ENCODE peak calls at places on chromosome X, in nine cellular contexts. One of them, this sample, is unnamed.
A peak's percentile ranks its signal among the peaks of the same experiment; 100 is the strongest.

GRCh38 chrX:48475295-48475694 is 704 bp upstream of the FTSJ1 start:
- DNase-seq in left ventricle myocardium superior: no peak
- DNase-seq in NCI-H524: no peak
- DNase-seq in non-pigmented ciliary epithelial cell: no peak
- DNase-seq in foreskin fibroblast: no peak
- DNase-seq in sigmoid colon: no peak
- DNase-seq in activated gamma-delta T cell treated with Interleukin-2 at 50 U/mL for 16 hours: no peak
- DNase-seq in stimulated activated CD8-positive, alpha-beta memory T cell treated with anti-CD3 and anti-CD28 coated beads, Interleukin-15, amount 100 ng/mL, for 4 hours: no peak
- DNase-seq in sciatic nerve: no peak
- DNase-seq in this sample: no peak

GRCh38 chrX:56783996-56784620 is 55.1 kb downstream of the NBDY start:
- DNase-seq in activated gamma-delta T cell treated with Interleukin-2 at 50 U/mL for 16 hours: no peak
- DNase-seq in left ventricle myocardium superior: no peak
- DNase-seq in foreskin fibroblast: no peak
- DNase-seq in stimulated activated CD8-positive, alpha-beta memory T cell treated with anti-CD3 and anti-CD28 coated beads, Interleukin-15, amount 100 ng/mL, for 4 hours: no peak
- DNase-seq in non-pigmented ciliary epithelial cell: no peak
- DNase-seq in sciatic nerve: peak; percentile 50
- DNase-seq in NCI-H524: no peak
- DNase-seq in sigmoid colon: peak; percentile 27
- DNase-seq in this sample: no peak

GRCh38 chrX:47854474-47854873 is 17.8 kb downstream of the ZNF81 start:
- DNase-seq in stimulated activated CD8-positive, alpha-beta memory T cell treated with anti-CD3 and anti-CD28 coated beads, Interleukin-15, amount 100 ng/mL, for 4 hours: no peak
- DNase-seq in left ventricle myocardium superior: peak; percentile 28
- DNase-seq in sciatic nerve: peak; percentile 57
- DNase-seq in non-pigmented ciliary epithelial cell: no peak
- DNase-seq in sigmoid colon: no peak
- DNase-seq in activated gamma-delta T cell treated with Interleukin-2 at 50 U/mL for 16 hours: no peak
- DNase-seq in foreskin fibroblast: peak; percentile 19
- DNase-seq in NCI-H524: peak; percentile 40
- DNase-seq in this sample: no peak

GRCh38 chrX:31260351-31260750 is 188.5 kb upstream of the FTHL17 start:
- DNase-seq in stimulated activated CD8-positive, alpha-beta memory T cell treated with anti-CD3 and anti-CD28 coated beads, Interleukin-15, amount 100 ng/mL, for 4 hours: no peak
- DNase-seq in activated gamma-delta T cell treated with Interleukin-2 at 50 U/mL for 16 hours: no peak
- DNase-seq in NCI-H524: no peak
- DNase-seq in foreskin fibroblast: no peak
- DNase-seq in sigmoid colon: no peak
- DNase-seq in left ventricle myocardium superior: no peak
- DNase-seq in sciatic nerve: no peak
- DNase-seq in non-pigmented ciliary epithelial cell: no peak
- DNase-seq in this sample: no peak

GRCh38 chrX:154775611-154776349 is 13.1 kb downstream of the DKC1 start:
- DNase-seq in NCI-H524: no peak
- DNase-seq in non-pigmented ciliary epithelial cell: no peak
- DNase-seq in foreskin fibroblast: peak; percentile 39
- DNase-seq in left ventricle myocardium superior: peak; percentile 42
- DNase-seq in stimulated activated CD8-positive, alpha-beta memory T cell treated with anti-CD3 and anti-CD28 coated beads, Interleukin-15, amount 100 ng/mL, for 4 hours: no peak
- DNase-seq in activated gamma-delta T cell treated with Interleukin-2 at 50 U/mL for 16 hours: no peak
- DNase-seq in sigmoid colon: no peak
- DNase-seq in sciatic nerve: no peak
- DNase-seq in this sample: no peak

GRCh38 chrX:7102119-7102518 is 45.4 kb upstream of the STS start:
- DNase-seq in stimulated activated CD8-positive, alpha-beta memory T cell treated with anti-CD3 and anti-CD28 coated beads, Interleukin-15, amount 100 ng/mL, for 4 hours: no peak
- DNase-seq in non-pigmented ciliary epithelial cell: no peak
- DNase-seq in sciatic nerve: no peak
- DNase-seq in NCI-H524: no peak
- DNase-seq in left ventricle myocardium superior: no peak
- DNase-seq in foreskin fibroblast: no peak
- DNase-seq in activated gamma-delta T cell treated with Interleukin-2 at 50 U/mL for 16 hours: no peak
- DNase-seq in sigmoid colon: no peak
- DNase-seq in this sample: no peak

GRCh38 chrX:54248309-54248708 is 65.3 kb upstream of the FAM120C start:
- DNase-seq in activated gamma-delta T cell treated with Interleukin-2 at 50 U/mL for 16 hours: no peak
- DNase-seq in stimulated activated CD8-positive, alpha-beta memory T cell treated with anti-CD3 and anti-CD28 coated beads, Interleukin-15, amount 100 ng/mL, for 4 hours: no peak
- DNase-seq in foreskin fibroblast: peak; percentile 1
- DNase-seq in left ventricle myocardium superior: no peak
- DNase-seq in non-pigmented ciliary epithelial cell: no peak
- DNase-seq in sigmoid colon: no peak
- DNase-seq in NCI-H524: no peak
- DNase-seq in sciatic nerve: no peak
- DNase-seq in this sample: no peak

GRCh38 chrX:43166874-43167273 is 388.9 kb upstream of the PPP1R2C start:
- DNase-seq in activated gamma-delta T cell treated with Interleukin-2 at 50 U/mL for 16 hours: no peak
- DNase-seq in foreskin fibroblast: no peak
- DNase-seq in sigmoid colon: no peak
- DNase-seq in sciatic nerve: no peak
- DNase-seq in non-pigmented ciliary epithelial cell: no peak
- DNase-seq in stimulated activated CD8-positive, alpha-beta memory T cell treated with anti-CD3 and anti-CD28 coated beads, Interleukin-15, amount 100 ng/mL, for 4 hours: no peak
- DNase-seq in left ventricle myocardium superior: no peak
- DNase-seq in NCI-H524: no peak
- DNase-seq in this sample: no peak

GRCh38 chrX:120299928-120300327 is 11.3 kb downstream of the TMEM255A start:
- DNase-seq in activated gamma-delta T cell treated with Interleukin-2 at 50 U/mL for 16 hours: no peak
- DNase-seq in non-pigmented ciliary epithelial cell: no peak
- DNase-seq in left ventricle myocardium superior: no peak
- DNase-seq in NCI-H524: no peak
- DNase-seq in sigmoid colon: no peak
- DNase-seq in stimulated activated CD8-positive, alpha-beta memory T cell treated with anti-CD3 and anti-CD28 coated beads, Interleukin-15, amount 100 ng/mL, for 4 hours: no peak
- DNase-seq in sciatic nerve: no peak
- DNase-seq in foreskin fibroblast: no peak
- DNase-seq in this sample: no peak

GRCh38 chrX:19758536-19758935 is 128.9 kb downstream of the SH3KBP1 start:
- DNase-seq in foreskin fibroblast: no peak
- DNase-seq in left ventricle myocardium superior: no peak
- DNase-seq in NCI-H524: no peak
- DNase-seq in non-pigmented ciliary epithelial cell: no peak
- DNase-seq in stimulated activated CD8-positive, alpha-beta memory T cell treated with anti-CD3 and anti-CD28 coated beads, Interleukin-15, amount 100 ng/mL, for 4 hours: no peak
- DNase-seq in sigmoid colon: no peak
- DNase-seq in sciatic nerve: no peak
- DNase-seq in activated gamma-delta T cell treated with Interleukin-2 at 50 U/mL for 16 hours: no peak
- DNase-seq in this sample: no peak

GRCh38 chrX:39149761-39150160 is 348.5 kb downstream of the MID1IP1 start:
- DNase-seq in left ventricle myocardium superior: peak; percentile 85
- DNase-seq in sigmoid colon: peak; percentile 77
- DNase-seq in non-pigmented ciliary epithelial cell: no peak
- DNase-seq in stimulated activated CD8-positive, alpha-beta memory T cell treated with anti-CD3 and anti-CD28 coated beads, Interleukin-15, amount 100 ng/mL, for 4 hours: no peak
- DNase-seq in foreskin fibroblast: peak; percentile 12
- DNase-seq in NCI-H524: peak; percentile 43
- DNase-seq in sciatic nerve: peak; percentile 87
- DNase-seq in activated gamma-delta T cell treated with Interleukin-2 at 50 U/mL for 16 hours: peak; percentile 46
- DNase-seq in this sample: peak; percentile 30

GRCh38 chrX:3119376-3119775 is 78.1 kb downstream of the ARSF start:
- DNase-seq in activated gamma-delta T cell treated with Interleukin-2 at 50 U/mL for 16 hours: no peak
- DNase-seq in foreskin fibroblast: no peak
- DNase-seq in non-pigmented ciliary epithelial cell: peak; percentile 9
- DNase-seq in stimulated activated CD8-positive, alpha-beta memory T cell treated with anti-CD3 and anti-CD28 coated beads, Interleukin-15, amount 100 ng/mL, for 4 hours: no peak
- DNase-seq in sigmoid colon: no peak
- DNase-seq in NCI-H524: no peak
- DNase-seq in left ventricle myocardium superior: no peak
- DNase-seq in sciatic nerve: no peak
- DNase-seq in this sample: no peak

GRCh38 chrX:19886888-19887531 is 390 bp downstream of the SH3KBP1 start:
- DNase-seq in left ventricle myocardium superior: peak; percentile 54
- DNase-seq in NCI-H524: no peak
- DNase-seq in activated gamma-delta T cell treated with Interleukin-2 at 50 U/mL for 16 hours: peak; percentile 26
- DNase-seq in foreskin fibroblast: no peak
- DNase-seq in sigmoid colon: no peak
- DNase-seq in non-pigmented ciliary epithelial cell: no peak
- DNase-seq in sciatic nerve: peak; percentile 60
- DNase-seq in stimulated activated CD8-positive, alpha-beta memory T cell treated with anti-CD3 and anti-CD28 coated beads, Interleukin-15, amount 100 ng/mL, for 4 hours: no peak
- DNase-seq in this sample: no peak

GRCh38 chrX:115602729-115603389 is 41.9 kb downstream of the PLS3 start:
- DNase-seq in non-pigmented ciliary epithelial cell: no peak
- DNase-seq in left ventricle myocardium superior: no peak
- DNase-seq in NCI-H524: no peak
- DNase-seq in activated gamma-delta T cell treated with Interleukin-2 at 50 U/mL for 16 hours: no peak
- DNase-seq in sigmoid colon: no peak
- DNase-seq in sciatic nerve: no peak
- DNase-seq in foreskin fibroblast: no peak
- DNase-seq in stimulated activated CD8-positive, alpha-beta memory T cell treated with anti-CD3 and anti-CD28 coated beads, Interleukin-15, amount 100 ng/mL, for 4 hours: no peak
- DNase-seq in this sample: no peak

GRCh38 chrX:20061869-20062254 is 54.8 kb downstream of the MAP7D2 start:
- DNase-seq in activated gamma-delta T cell treated with Interleukin-2 at 50 U/mL for 16 hours: no peak
- DNase-seq in sigmoid colon: no peak
- DNase-seq in foreskin fibroblast: peak; percentile 37
- DNase-seq in left ventricle myocardium superior: no peak
- DNase-seq in sciatic nerve: no peak
- DNase-seq in non-pigmented ciliary epithelial cell: peak; percentile 28
- DNase-seq in NCI-H524: no peak
- DNase-seq in stimulated activated CD8-positive, alpha-beta memory T cell treated with anti-CD3 and anti-CD28 coated beads, Interleukin-15, amount 100 ng/mL, for 4 hours: no peak
- DNase-seq in this sample: no peak

GRCh38 chrX:106927700-106928099 is 7.5 kb downstream of the CLDN2 start:
- DNase-seq in left ventricle myocardium superior: no peak
- DNase-seq in stimulated activated CD8-positive, alpha-beta memory T cell treated with anti-CD3 and anti-CD28 coated beads, Interleukin-15, amount 100 ng/mL, for 4 hours: no peak
- DNase-seq in activated gamma-delta T cell treated with Interleukin-2 at 50 U/mL for 16 hours: no peak
- DNase-seq in non-pigmented ciliary epithelial cell: no peak
- DNase-seq in sciatic nerve: no peak
- DNase-seq in sigmoid colon: no peak
- DNase-seq in foreskin fibroblast: no peak
- DNase-seq in NCI-H524: no peak
- DNase-seq in this sample: no peak

GRCh38 chrX:124282580-124282979 is 49.9 kb upstream of the TEX13D start:
- DNase-seq in sciatic nerve: no peak
- DNase-seq in left ventricle myocardium superior: no peak
- DNase-seq in foreskin fibroblast: no peak
- DNase-seq in non-pigmented ciliary epithelial cell: no peak
- DNase-seq in stimulated activated CD8-positive, alpha-beta memory T cell treated with anti-CD3 and anti-CD28 coated beads, Interleukin-15, amount 100 ng/mL, for 4 hours: no peak
- DNase-seq in sigmoid colon: no peak
- DNase-seq in NCI-H524: no peak
- DNase-seq in activated gamma-delta T cell treated with Interleukin-2 at 50 U/mL for 16 hours: no peak
- DNase-seq in this sample: no peak

GRCh38 chrX:70826715-70827114 is 81.8 kb downstream of the TEX11 start:
- DNase-seq in NCI-H524: peak; percentile 53
- DNase-seq in foreskin fibroblast: no peak
- DNase-seq in sigmoid colon: no peak
- DNase-seq in activated gamma-delta T cell treated with Interleukin-2 at 50 U/mL for 16 hours: no peak
- DNase-seq in left ventricle myocardium superior: no peak
- DNase-seq in non-pigmented ciliary epithelial cell: no peak
- DNase-seq in stimulated activated CD8-positive, alpha-beta memory T cell treated with anti-CD3 and anti-CD28 coated beads, Interleukin-15, amount 100 ng/mL, for 4 hours: no peak
- DNase-seq in sciatic nerve: no peak
- DNase-seq in this sample: peak; percentile 4

GRCh38 chrX:37320541-37321203 is 28.5 kb upstream of the PRRG1 start:
- DNase-seq in stimulated activated CD8-positive, alpha-beta memory T cell treated with anti-CD3 and anti-CD28 coated beads, Interleukin-15, amount 100 ng/mL, for 4 hours: no peak
- DNase-seq in sigmoid colon: no peak
- DNase-seq in activated gamma-delta T cell treated with Interleukin-2 at 50 U/mL for 16 hours: no peak
- DNase-seq in left ventricle myocardium superior: no peak
- DNase-seq in NCI-H524: no peak
- DNase-seq in sciatic nerve: no peak
- DNase-seq in non-pigmented ciliary epithelial cell: no peak
- DNase-seq in foreskin fibroblast: no peak
- DNase-seq in this sample: no peak